ENCODE peak calls at places on chromosomes 6 and 20, in eight cellular contexts. H, L, P, U, M, B, D and O are unnamed samples.

GRCh38 chr6:166903500-166903899 is 52.9 kb downstream of the RNASET2 start:
- DNase-seq in H (no peak), L (no peak), P (no peak), U (no peak), M (no peak), B (no peak), D (no peak), O (no peak)

GRCh38 chr6:159077123-159077522 is 32.3 kb upstream of the TAGAP start:
- DNase-seq in H (no peak), L (peak), P (peak), U (no peak), M (no peak), B (peak), D (no peak), O (no peak)

GRCh38 chr6:105601541-105602174 is 198.8 kb upstream of the PREP start:
- DNase-seq in H (no peak), L (peak), P (peak), U (no peak), M (peak), B (no peak), D (peak), O (peak)

GRCh38 chr6:136524339-136524935 is 25.8 kb downstream of the MAP7 start:
- DNase-seq in H (peak), L (no peak), P (no peak), U (no peak), M (no peak), B (no peak), D (no peak), O (no peak)

GRCh38 chr6:154606457-154606856 is 96.0 kb upstream of the CNKSR3 start:
- DNase-seq in H (no peak), L (no peak), P (peak), U (no peak), M (no peak), B (peak), D (peak), O (no peak)

GRCh38 chr6:136822051-136822378 is 377 bp upstream of the PEX7 start:
- DNase-seq in H (peak), L (no peak), P (peak), U (no peak), M (peak), B (no peak), D (no peak), O (no peak)

GRCh38 chr6:158509465-158509864 is 50.4 kb upstream of the TMEM181 start:
- DNase-seq in H (no peak), L (no peak), P (no peak), U (no peak), M (no peak), B (no peak), D (no peak), O (no peak)

GRCh38 chr6:4608361-4609115 is 167.7 kb upstream of the CDYL start:
- DNase-seq in H (peak), L (no peak), P (no peak), U (no peak), M (no peak), B (no peak), D (no peak), O (no peak)

GRCh38 chr6:38271081-38271480 is 368.6 kb downstream of the BTBD9 start:
- DNase-seq in H (no peak), L (no peak), P (no peak), U (no peak), M (no peak), B (no peak), D (no peak), O (peak)

GRCh38 chr20:22805219-22805618 is 220.8 kb upstream of the FOXA2 start:
- DNase-seq in H (no peak), L (no peak), P (no peak), U (no peak), M (peak), B (no peak), D (no peak), O (peak)

GRCh38 chr6:168906251-168906845 is 347.3 kb downstream of the THBS2 start:
- DNase-seq in H (no peak), L (no peak), P (no peak), U (no peak), M (no peak), B (no peak), D (no peak), O (no peak)

GRCh38 chr6:142045380-142046270 is 87.1 kb upstream of the GJE1 start:
- DNase-seq in H (no peak), L (no peak), P (no peak), U (no peak), M (no peak), B (no peak), D (no peak), O (peak)

GRCh38 chr6:108760158-108761050 is 87.8 kb upstream of the ARMC2 start:
- DNase-seq in H (no peak), L (no peak), P (no peak), U (peak), M (no peak), B (peak), D (no peak), O (peak)

GRCh38 chr20:44527716-44528199 is 5.9 kb upstream of the SERINC3 start:
- DNase-seq in H (no peak), L (no peak), P (no peak), U (no peak), M (no peak), B (no peak), D (no peak), O (no peak)

GRCh38 chr20:41040855-41041254 is 12.2 kb downstream of the TOP1 start:
- DNase-seq in H (no peak), L (no peak), P (no peak), U (no peak), M (no peak), B (no peak), D (no peak), O (no peak)

GRCh38 chr20:33773412-33774089 is 37.6 kb upstream of the CHMP4B start:
- DNase-seq in H (no peak), L (no peak), P (peak), U (no peak), M (no peak), B (no peak), D (no peak), O (no peak)

GRCh38 chr20:53216856-53217576 is 244.9 kb downstream of the TSHZ2 start:
- DNase-seq in H (peak), L (peak), P (peak), U (no peak), M (peak), B (peak), D (peak), O (peak)

GRCh38 chr6:147849401-147849800 is 340.9 kb downstream of the SAMD5 start:
- DNase-seq in H (no peak), L (no peak), P (no peak), U (no peak), M (no peak), B (no peak), D (no peak), O (no peak)

GRCh38 chr20:40666336-40666735 is 22.7 kb downstream of the MAFB start:
- DNase-seq in H (no peak), L (no peak), P (no peak), U (no peak), M (no peak), B (no peak), D (no peak), O (no peak)

GRCh38 chr20:21570285-21570992 is 56.6 kb upstream of the NKX2-2 start:
- DNase-seq in H (no peak), L (no peak), P (no peak), U (no peak), M (no peak), B (no peak), D (no peak), O (no peak)

GRCh38 chr6:98985391-98985790 is 37.6 kb upstream of the FBXL4 start:
- DNase-seq in H (no peak), L (no peak), P (no peak), U (no peak), M (no peak), B (no peak), D (no peak), O (no peak)

GRCh38 chr6:155327326-155328073 is 13.2 kb upstream of the TFB1M start:
- DNase-seq in H (peak), L (peak), P (peak), U (peak), M (peak), B (peak), D (peak), O (peak)

GRCh38 chr20:59631751-59632380 is 27.5 kb downstream of the PHACTR3 start:
- DNase-seq in H (no peak), L (no peak), P (no peak), U (no peak), M (no peak), B (no peak), D (no peak), O (no peak)

GRCh38 chr6:13116155-13116554 is 212.2 kb downstream of the TBC1D7 start:
- DNase-seq in H (no peak), L (no peak), P (no peak), U (no peak), M (no peak), B (peak), D (no peak), O (no peak)

GRCh38 chr6:168027521-168027920 is 30.1 kb downstream of the KIF25 start:
- DNase-seq in H (no peak), L (no peak), P (no peak), U (no peak), M (no peak), B (no peak), D (no peak), O (no peak)

GRCh38 chr6:98970469-98970868 is 22.7 kb upstream of the FBXL4 start:
- DNase-seq in H (no peak), L (no peak), P (no peak), U (no peak), M (no peak), B (no peak), D (no peak), O (no peak)

GRCh38 chr6:117448732-117449131 is 23.0 kb upstream of the ROS1 start:
- DNase-seq in H (no peak), L (no peak), P (no peak), U (peak), M (no peak), B (no peak), D (peak), O (peak)

GRCh38 chr6:134850906-134851305 is 99.0 kb downstream of the ALDH8A1 start:
- DNase-seq in H (no peak), L (no peak), P (no peak), U (peak), M (no peak), B (no peak), D (no peak), O (no peak)

GRCh38 chr20:50824137-50824536 is 29.3 kb downstream of the BCAS4 start:
- DNase-seq in H (no peak), L (peak), P (no peak), U (no peak), M (peak), B (no peak), D (peak), O (peak)